ENCODE peak calls at places on chromosomes 1 and 21, in nine cellular contexts. One of them, this sample, is unnamed.

GRCh38 chr1:119294728-119295127 is 73.9 kb upstream of the HAO2 start:
- DNase-seq in kidney: no peak
- DNase-seq in activated T-cell treated with anti-CD3 and anti-CD28 coated beads for 24 hours: no peak
- DNase-seq in left ventricle myocardium inferior: no peak
- DNase-seq in AG08395: no peak
- DNase-seq in head of caudate nucleus: no peak
- DNase-seq in skeletal muscle cell: no peak
- DNase-seq in lung: no peak
- DNase-seq in stimulated activated CD4-positive, alpha-beta T cell treated with anti-CD3 and anti-CD28 coated beads, TNF-alpha, amount 100 ng/mL, for 48 hours: no peak
- DNase-seq in this sample: no peak

GRCh38 chr1:203263496-203263895 is 34.0 kb upstream of the CHIT1 start:
- DNase-seq in kidney: no peak
- DNase-seq in activated T-cell treated with anti-CD3 and anti-CD28 coated beads for 24 hours: no peak
- DNase-seq in left ventricle myocardium inferior: no peak
- DNase-seq in AG08395: no peak
- DNase-seq in head of caudate nucleus: no peak
- DNase-seq in skeletal muscle cell: no peak
- DNase-seq in lung: no peak
- DNase-seq in stimulated activated CD4-positive, alpha-beta T cell treated with anti-CD3 and anti-CD28 coated beads, TNF-alpha, amount 100 ng/mL, for 48 hours: no peak
- DNase-seq in this sample: no peak

GRCh38 chr1:61307422-61308140 is 225.2 kb downstream of the NFIA start:
- DNase-seq in kidney: no peak
- DNase-seq in activated T-cell treated with anti-CD3 and anti-CD28 coated beads for 24 hours: no peak
- DNase-seq in left ventricle myocardium inferior: no peak
- DNase-seq in AG08395: no peak
- DNase-seq in head of caudate nucleus: no peak
- DNase-seq in skeletal muscle cell: no peak
- DNase-seq in lung: no peak
- DNase-seq in stimulated activated CD4-positive, alpha-beta T cell treated with anti-CD3 and anti-CD28 coated beads, TNF-alpha, amount 100 ng/mL, for 48 hours: no peak
- DNase-seq in this sample: no peak

GRCh38 chr1:66981679-66982078 is 56.9 kb downstream of the MIER1 start:
- DNase-seq in kidney: no peak
- DNase-seq in activated T-cell treated with anti-CD3 and anti-CD28 coated beads for 24 hours: peak
- DNase-seq in left ventricle myocardium inferior: no peak
- DNase-seq in AG08395: no peak
- DNase-seq in head of caudate nucleus: peak
- DNase-seq in skeletal muscle cell: no peak
- DNase-seq in lung: no peak
- DNase-seq in stimulated activated CD4-positive, alpha-beta T cell treated with anti-CD3 and anti-CD28 coated beads, TNF-alpha, amount 100 ng/mL, for 48 hours: peak
- DNase-seq in this sample: peak

GRCh38 chr1:211579434-211580302 is 707 bp upstream of the SLC30A1 start:
- DNase-seq in kidney: peak
- DNase-seq in activated T-cell treated with anti-CD3 and anti-CD28 coated beads for 24 hours: no peak
- DNase-seq in left ventricle myocardium inferior: peak
- DNase-seq in AG08395: no peak
- DNase-seq in head of caudate nucleus: no peak
- DNase-seq in skeletal muscle cell: no peak
- DNase-seq in lung: no peak
- DNase-seq in stimulated activated CD4-positive, alpha-beta T cell treated with anti-CD3 and anti-CD28 coated beads, TNF-alpha, amount 100 ng/mL, for 48 hours: no peak
- DNase-seq in this sample: no peak

GRCh38 chr1:207815913-207816312 is 64.1 kb downstream of the CD46 start:
- DNase-seq in kidney: no peak
- DNase-seq in activated T-cell treated with anti-CD3 and anti-CD28 coated beads for 24 hours: no peak
- DNase-seq in left ventricle myocardium inferior: no peak
- DNase-seq in AG08395: peak
- DNase-seq in head of caudate nucleus: no peak
- DNase-seq in skeletal muscle cell: no peak
- DNase-seq in lung: no peak
- DNase-seq in stimulated activated CD4-positive, alpha-beta T cell treated with anti-CD3 and anti-CD28 coated beads, TNF-alpha, amount 100 ng/mL, for 48 hours: peak
- DNase-seq in this sample: no peak

GRCh38 chr1:21638531-21639341 is 30.4 kb downstream of the RAP1GAP start:
- DNase-seq in kidney: peak
- DNase-seq in activated T-cell treated with anti-CD3 and anti-CD28 coated beads for 24 hours: no peak
- DNase-seq in left ventricle myocardium inferior: peak
- DNase-seq in AG08395: no peak
- DNase-seq in head of caudate nucleus: no peak
- DNase-seq in skeletal muscle cell: no peak
- DNase-seq in lung: peak
- DNase-seq in stimulated activated CD4-positive, alpha-beta T cell treated with anti-CD3 and anti-CD28 coated beads, TNF-alpha, amount 100 ng/mL, for 48 hours: no peak
- DNase-seq in this sample: no peak

GRCh38 chr21:43025636-43026180 is 49.9 kb downstream of the CBS start:
- DNase-seq in kidney: no peak
- DNase-seq in activated T-cell treated with anti-CD3 and anti-CD28 coated beads for 24 hours: no peak
- DNase-seq in left ventricle myocardium inferior: no peak
- DNase-seq in AG08395: peak
- DNase-seq in head of caudate nucleus: no peak
- DNase-seq in skeletal muscle cell: peak
- DNase-seq in lung: no peak
- DNase-seq in stimulated activated CD4-positive, alpha-beta T cell treated with anti-CD3 and anti-CD28 coated beads, TNF-alpha, amount 100 ng/mL, for 48 hours: no peak
- DNase-seq in this sample: no peak

GRCh38 chr1:40939320-40940059 is 40.0 kb upstream of the CTPS1 start:
- DNase-seq in kidney: no peak
- DNase-seq in activated T-cell treated with anti-CD3 and anti-CD28 coated beads for 24 hours: no peak
- DNase-seq in left ventricle myocardium inferior: peak
- DNase-seq in AG08395: peak
- DNase-seq in head of caudate nucleus: no peak
- DNase-seq in skeletal muscle cell: peak
- DNase-seq in lung: no peak
- DNase-seq in stimulated activated CD4-positive, alpha-beta T cell treated with anti-CD3 and anti-CD28 coated beads, TNF-alpha, amount 100 ng/mL, for 48 hours: no peak
- DNase-seq in this sample: peak

GRCh38 chr21:37866027-37866426 is 50.2 kb downstream of the KCNJ6 start:
- DNase-seq in kidney: no peak
- DNase-seq in activated T-cell treated with anti-CD3 and anti-CD28 coated beads for 24 hours: no peak
- DNase-seq in left ventricle myocardium inferior: no peak
- DNase-seq in AG08395: no peak
- DNase-seq in head of caudate nucleus: no peak
- DNase-seq in skeletal muscle cell: no peak
- DNase-seq in lung: no peak
- DNase-seq in stimulated activated CD4-positive, alpha-beta T cell treated with anti-CD3 and anti-CD28 coated beads, TNF-alpha, amount 100 ng/mL, for 48 hours: no peak
- DNase-seq in this sample: peak

This sample was measured in midbrain.